ENCODE peak calls at places on chromosomes 13 and 19, in nine cellular contexts. One of them, this sample, is unnamed.

GRCh38 chr19:53158119-53158656 is 665 bp downstream of the ZNF347 start:
- DNase-seq in heart left ventricle: peak; percentile 40
- DNase-seq in body of pancreas: peak; percentile 40
- DNase-seq in lower leg skin: peak; percentile 87
- DNase-seq in H9: peak; percentile 39
- DNase-seq in ovary: peak; percentile 35
- DNase-seq in cardiac fibroblast: peak; percentile 31
- DNase-seq in dorsolateral prefrontal cortex: no peak
- DNase-seq in astrocyte of the spinal cord: peak; percentile 36
- DNase-seq in this sample: peak; percentile 59

GRCh38 chr19:54871713-54872112 is 2.3 kb upstream of the FCAR start:
- DNase-seq in heart left ventricle: no peak
- DNase-seq in body of pancreas: no peak
- DNase-seq in lower leg skin: no peak
- DNase-seq in H9: no peak
- DNase-seq in ovary: no peak
- DNase-seq in cardiac fibroblast: no peak
- DNase-seq in dorsolateral prefrontal cortex: no peak
- DNase-seq in astrocyte of the spinal cord: no peak
- DNase-seq in this sample: no peak

GRCh38 chr13:20049558-20050473 is 91.3 kb downstream of the ZMYM2 start:
- DNase-seq in heart left ventricle: no peak
- DNase-seq in body of pancreas: no peak
- DNase-seq in lower leg skin: no peak
- DNase-seq in H9: no peak
- DNase-seq in ovary: no peak
- DNase-seq in cardiac fibroblast: no peak
- DNase-seq in dorsolateral prefrontal cortex: no peak
- DNase-seq in astrocyte of the spinal cord: no peak
- DNase-seq in this sample: no peak

GRCh38 chr19:7852851-7853759 is 21.1 kb downstream of the PRR36 start:
- DNase-seq in heart left ventricle: peak; percentile 49
- DNase-seq in body of pancreas: peak; percentile 97
- DNase-seq in lower leg skin: no peak
- DNase-seq in H9: peak; percentile 96
- DNase-seq in ovary: peak; percentile 60
- DNase-seq in cardiac fibroblast: peak; percentile 69
- DNase-seq in dorsolateral prefrontal cortex: peak; percentile 70
- DNase-seq in astrocyte of the spinal cord: peak; percentile 33
- DNase-seq in this sample: peak; percentile 93

GRCh38 chr19:40610396-40611064 is 9.4 kb downstream of the LTBP4 start:
- DNase-seq in heart left ventricle: peak; percentile 69
- DNase-seq in body of pancreas: peak; percentile 83
- DNase-seq in lower leg skin: peak; percentile 96
- DNase-seq in H9: peak; percentile 35
- DNase-seq in ovary: no peak
- DNase-seq in cardiac fibroblast: no peak
- DNase-seq in dorsolateral prefrontal cortex: no peak
- DNase-seq in astrocyte of the spinal cord: no peak
- DNase-seq in this sample: no peak

GRCh38 chr13:103283451-103283820 is 217.2 kb upstream of the SLC10A2 start:
- DNase-seq in heart left ventricle: no peak
- DNase-seq in body of pancreas: no peak
- DNase-seq in lower leg skin: no peak
- DNase-seq in H9: no peak
- DNase-seq in ovary: no peak
- DNase-seq in cardiac fibroblast: no peak
- DNase-seq in dorsolateral prefrontal cortex: no peak
- DNase-seq in astrocyte of the spinal cord: no peak
- DNase-seq in this sample: no peak

GRCh38 chr13:52851153-52851962 is 2.9 kb upstream of the PCDH8 start:
- DNase-seq in heart left ventricle: peak; percentile 29
- DNase-seq in body of pancreas: peak; percentile 49
- DNase-seq in lower leg skin: no peak
- DNase-seq in H9: peak; percentile 85
- DNase-seq in ovary: no peak
- DNase-seq in cardiac fibroblast: peak; percentile 12
- DNase-seq in dorsolateral prefrontal cortex: peak; percentile 49
- DNase-seq in astrocyte of the spinal cord: peak; percentile 6
- DNase-seq in this sample: peak; percentile 56

GRCh38 chr13:93818345-93818744 is 591.7 kb downstream of the GPC6 start:
- DNase-seq in heart left ventricle: no peak
- DNase-seq in body of pancreas: no peak
- DNase-seq in lower leg skin: no peak
- DNase-seq in H9: no peak
- DNase-seq in ovary: no peak
- DNase-seq in cardiac fibroblast: no peak
- DNase-seq in dorsolateral prefrontal cortex: no peak
- DNase-seq in astrocyte of the spinal cord: no peak
- DNase-seq in this sample: no peak

GRCh38 chr13:67204731-67205130 is 25.4 kb downstream of the PCDH9 start:
- DNase-seq in heart left ventricle: no peak
- DNase-seq in body of pancreas: no peak
- DNase-seq in lower leg skin: no peak
- DNase-seq in H9: no peak
- DNase-seq in ovary: no peak
- DNase-seq in cardiac fibroblast: peak; percentile 42
- DNase-seq in dorsolateral prefrontal cortex: no peak
- DNase-seq in astrocyte of the spinal cord: no peak
- DNase-seq in this sample: no peak

GRCh38 chr13:71513414-71514063 is 353.5 kb downstream of the DACH1 start:
- DNase-seq in heart left ventricle: no peak
- DNase-seq in body of pancreas: no peak
- DNase-seq in lower leg skin: no peak
- DNase-seq in H9: no peak
- DNase-seq in ovary: no peak
- DNase-seq in cardiac fibroblast: no peak
- DNase-seq in dorsolateral prefrontal cortex: no peak
- DNase-seq in astrocyte of the spinal cord: no peak
- DNase-seq in this sample: no peak

GRCh38 chr13:34990399-34991224 is 48.5 kb downstream of the NBEA start:
- DNase-seq in heart left ventricle: no peak
- DNase-seq in body of pancreas: no peak
- DNase-seq in lower leg skin: no peak
- DNase-seq in H9: peak; percentile 32
- DNase-seq in ovary: no peak
- DNase-seq in cardiac fibroblast: no peak
- DNase-seq in dorsolateral prefrontal cortex: no peak
- DNase-seq in astrocyte of the spinal cord: no peak
- DNase-seq in this sample: no peak

GRCh38 chr13:94435604-94436226 is 43.8 kb downstream of the DCT start:
- DNase-seq in heart left ventricle: no peak
- DNase-seq in body of pancreas: no peak
- DNase-seq in lower leg skin: no peak
- DNase-seq in H9: no peak
- DNase-seq in ovary: no peak
- DNase-seq in cardiac fibroblast: peak; percentile 72
- DNase-seq in dorsolateral prefrontal cortex: no peak
- DNase-seq in astrocyte of the spinal cord: peak; percentile 67
- DNase-seq in this sample: no peak

GRCh38 chr13:79282976-79283375 is 123.1 kb downstream of the RBM26 start:
- DNase-seq in heart left ventricle: no peak
- DNase-seq in body of pancreas: no peak
- DNase-seq in lower leg skin: no peak
- DNase-seq in H9: no peak
- DNase-seq in ovary: no peak
- DNase-seq in cardiac fibroblast: no peak
- DNase-seq in dorsolateral prefrontal cortex: no peak
- DNase-seq in astrocyte of the spinal cord: no peak
- DNase-seq in this sample: no peak

GRCh38 chr19:489418-490196 is 6.7 kb upstream of the MADCAM1 start:
- DNase-seq in heart left ventricle: no peak
- DNase-seq in body of pancreas: no peak
- DNase-seq in lower leg skin: peak; percentile 84
- DNase-seq in H9: peak; percentile 64
- DNase-seq in ovary: no peak
- DNase-seq in cardiac fibroblast: peak; percentile 42
- DNase-seq in dorsolateral prefrontal cortex: peak; percentile 52
- DNase-seq in astrocyte of the spinal cord: peak; percentile 13
- DNase-seq in this sample: no peak

GRCh38 chr19:3125900-3126524 is 9.8 kb upstream of the GNA15 start:
- DNase-seq in heart left ventricle: peak; percentile 59
- DNase-seq in body of pancreas: peak; percentile 80
- DNase-seq in lower leg skin: no peak
- DNase-seq in H9: peak; percentile 95
- DNase-seq in ovary: no peak
- DNase-seq in cardiac fibroblast: peak; percentile 53
- DNase-seq in dorsolateral prefrontal cortex: peak; percentile 54
- DNase-seq in astrocyte of the spinal cord: no peak
- DNase-seq in this sample: peak; percentile 76

GRCh38 chr19:3132971-3133792 is 2.7 kb upstream of the GNA15 start:
- DNase-seq in heart left ventricle: no peak
- DNase-seq in body of pancreas: peak; percentile 36
- DNase-seq in lower leg skin: no peak
- DNase-seq in H9: peak; percentile 31
- DNase-seq in ovary: no peak
- DNase-seq in cardiac fibroblast: no peak
- DNase-seq in dorsolateral prefrontal cortex: no peak
- DNase-seq in astrocyte of the spinal cord: peak; percentile 81
- DNase-seq in this sample: no peak

GRCh38 chr19:3131168-3131567 is 4.7 kb upstream of the GNA15 start:
- DNase-seq in heart left ventricle: no peak
- DNase-seq in body of pancreas: no peak
- DNase-seq in lower leg skin: no peak
- DNase-seq in H9: no peak
- DNase-seq in ovary: no peak
- DNase-seq in cardiac fibroblast: no peak
- DNase-seq in dorsolateral prefrontal cortex: no peak
- DNase-seq in astrocyte of the spinal cord: no peak
- DNase-seq in this sample: no peak

GRCh38 chr19:3124630-3125029 is 11.2 kb upstream of the GNA15 start:
- DNase-seq in heart left ventricle: no peak
- DNase-seq in body of pancreas: no peak
- DNase-seq in lower leg skin: no peak
- DNase-seq in H9: no peak
- DNase-seq in ovary: no peak
- DNase-seq in cardiac fibroblast: no peak
- DNase-seq in dorsolateral prefrontal cortex: no peak
- DNase-seq in astrocyte of the spinal cord: no peak
- DNase-seq in this sample: no peak

GRCh38 chr19:3129112-3129511 is 6.7 kb upstream of the GNA15 start:
- DNase-seq in heart left ventricle: no peak
- DNase-seq in body of pancreas: no peak
- DNase-seq in lower leg skin: no peak
- DNase-seq in H9: no peak
- DNase-seq in ovary: no peak
- DNase-seq in cardiac fibroblast: peak; percentile 79
- DNase-seq in dorsolateral prefrontal cortex: no peak
- DNase-seq in astrocyte of the spinal cord: peak; percentile 73
- DNase-seq in this sample: no peak
- TF ChIP-seq CTCF in heart left ventricle: peak; percentile 55
- TF ChIP-seq CTCF in body of pancreas: peak; percentile 56
- TF ChIP-seq CTCF in lower leg skin: no peak
- TF ChIP-seq CTCF in H9: peak; percentile 69
- TF ChIP-seq CTCF in ovary: peak; percentile 34
- TF ChIP-seq CTCF in cardiac fibroblast: peak; percentile 52
- TF ChIP-seq CTCF in dorsolateral prefrontal cortex: peak; percentile 44
- TF ChIP-seq CTCF in astrocyte of the spinal cord: peak; percentile 57
- TF ChIP-seq CTCF in this sample: peak; percentile 34

GRCh38 chr19:30784850-30785459 is 412.8 kb downstream of the ZNF536 start:
- DNase-seq in heart left ventricle: peak; percentile 20
- DNase-seq in body of pancreas: peak; percentile 56
- DNase-seq in lower leg skin: no peak
- DNase-seq in H9: peak; percentile 79
- DNase-seq in ovary: peak; percentile 41
- DNase-seq in cardiac fibroblast: peak; percentile 31
- DNase-seq in dorsolateral prefrontal cortex: peak; percentile 52
- DNase-seq in astrocyte of the spinal cord: no peak
- DNase-seq in this sample: peak; percentile 46

GRCh38 chr19:30783936-30784335 is 411.8 kb downstream of the ZNF536 start:
- DNase-seq in heart left ventricle: no peak
- DNase-seq in body of pancreas: no peak
- DNase-seq in lower leg skin: no peak
- DNase-seq in H9: no peak
- DNase-seq in ovary: no peak
- DNase-seq in cardiac fibroblast: no peak
- DNase-seq in dorsolateral prefrontal cortex: no peak
- DNase-seq in astrocyte of the spinal cord: no peak
- DNase-seq in this sample: no peak

GRCh38 chr19:30783212-30783611 is 411.0 kb downstream of the ZNF536 start:
- DNase-seq in heart left ventricle: no peak
- DNase-seq in body of pancreas: no peak
- DNase-seq in lower leg skin: no peak
- DNase-seq in H9: no peak
- DNase-seq in ovary: no peak
- DNase-seq in cardiac fibroblast: no peak
- DNase-seq in dorsolateral prefrontal cortex: no peak
- DNase-seq in astrocyte of the spinal cord: no peak
- DNase-seq in this sample: no peak

GRCh38 chr19:30788105-30788765 is 416.1 kb downstream of the ZNF536 start:
- DNase-seq in heart left ventricle: no peak
- DNase-seq in body of pancreas: no peak
- DNase-seq in lower leg skin: peak; percentile 68
- DNase-seq in H9: no peak
- DNase-seq in ovary: no peak
- DNase-seq in cardiac fibroblast: no peak
- DNase-seq in dorsolateral prefrontal cortex: no peak
- DNase-seq in astrocyte of the spinal cord: no peak
- DNase-seq in this sample: no peak

DNA sequence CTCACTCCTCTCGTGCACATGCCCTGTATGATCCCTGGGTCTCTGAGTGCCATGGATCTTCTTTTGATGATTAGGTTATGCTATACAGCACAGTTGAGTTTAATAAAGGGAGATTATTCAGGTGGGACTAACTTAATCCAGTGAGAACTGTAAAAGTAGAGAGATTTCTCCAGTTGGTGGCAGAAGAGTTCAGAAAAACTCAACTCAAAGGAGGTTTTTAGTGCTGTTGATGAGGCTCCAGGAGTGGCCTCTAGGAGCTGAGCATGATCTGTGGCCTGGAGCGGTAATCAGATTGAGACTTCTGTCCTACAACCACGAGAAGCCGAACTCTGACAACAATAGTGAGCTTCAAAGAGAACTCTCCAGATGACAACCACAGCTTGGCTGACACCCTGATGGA is 413.5 kb downstream of the ZNF536 start:
- DNase-seq in heart left ventricle: no peak
- DNase-seq in body of pancreas: no peak
- DNase-seq in lower leg skin: no peak
- DNase-seq in H9: no peak
- DNase-seq in ovary: no peak
- DNase-seq in cardiac fibroblast: no peak
- DNase-seq in dorsolateral prefrontal cortex: no peak
- DNase-seq in astrocyte of the spinal cord: no peak
- DNase-seq in this sample: no peak
- TF ChIP-seq CTCF in heart left ventricle: no peak
- TF ChIP-seq CTCF in body of pancreas: no peak
- TF ChIP-seq CTCF in lower leg skin: no peak
- TF ChIP-seq CTCF in H9: peak; percentile 36
- TF ChIP-seq CTCF in ovary: no peak
- TF ChIP-seq CTCF in cardiac fibroblast: no peak
- TF ChIP-seq CTCF in dorsolateral prefrontal cortex: peak; percentile 40
- TF ChIP-seq CTCF in astrocyte of the spinal cord: no peak
- TF ChIP-seq CTCF in this sample: no peak

GRCh38 chr13:98445340-98446233 is 131.3 kb downstream of the STK24 start:
- DNase-seq in heart left ventricle: peak; percentile 64
- DNase-seq in body of pancreas: peak; percentile 79
- DNase-seq in lower leg skin: peak; percentile 96
- DNase-seq in H9: peak; percentile 89
- DNase-seq in ovary: peak; percentile 68
- DNase-seq in cardiac fibroblast: peak; percentile 59
- DNase-seq in dorsolateral prefrontal cortex: peak; percentile 67
- DNase-seq in astrocyte of the spinal cord: peak; percentile 56
- DNase-seq in this sample: peak; percentile 82
- TF ChIP-seq CTCF in heart left ventricle: peak; percentile 98
- TF ChIP-seq CTCF in body of pancreas: peak; percentile 95
- TF ChIP-seq CTCF in lower leg skin: no peak
- TF ChIP-seq CTCF in H9: peak; percentile 99
- TF ChIP-seq CTCF in ovary: peak; percentile 93
- TF ChIP-seq CTCF in cardiac fibroblast: peak; percentile 97
- TF ChIP-seq CTCF in dorsolateral prefrontal cortex: peak; percentile 88
- TF ChIP-seq CTCF in astrocyte of the spinal cord: peak; percentile 98
- TF ChIP-seq CTCF in this sample: peak; percentile 96

GRCh38 chr19:49799798-49800376 is 13.2 kb downstream of the FUZ start:
- DNase-seq in heart left ventricle: no peak
- DNase-seq in body of pancreas: no peak
- DNase-seq in lower leg skin: no peak
- DNase-seq in H9: peak; percentile 77
- DNase-seq in ovary: no peak
- DNase-seq in cardiac fibroblast: no peak
- DNase-seq in dorsolateral prefrontal cortex: no peak
- DNase-seq in astrocyte of the spinal cord: no peak
- DNase-seq in this sample: no peak
- TF ChIP-seq CTCF in heart left ventricle: peak; percentile 8
- TF ChIP-seq CTCF in body of pancreas: no peak
- TF ChIP-seq CTCF in lower leg skin: no peak
- TF ChIP-seq CTCF in H9: peak; percentile 66
- TF ChIP-seq CTCF in ovary: no peak
- TF ChIP-seq CTCF in cardiac fibroblast: no peak
- TF ChIP-seq CTCF in dorsolateral prefrontal cortex: no peak
- TF ChIP-seq CTCF in astrocyte of the spinal cord: peak; percentile 21
- TF ChIP-seq CTCF in this sample: no peak